ENCODE peak calls at places on chromosome 3, in four cellular contexts. R is GM23248, X is ovary, S is heart right ventricle. G is an unnamed sample.

GRCh38 chr3:100737334-100737733 is 28.0 kb downstream of the TFG start:
- DNase-seq in X (no peak), R (peak), S (no peak), G (peak)

GRCh38 chr3:55664387-55664786 is 177.3 kb upstream of the WNT5A start:
- DNase-seq in R (no peak), X (no peak), S (no peak), G (no peak)

GRCh38 chr3:158532099-158532734 is 38.8 kb upstream of the MLF1 start:
- DNase-seq in X (no peak), R (peak), S (no peak), G (peak)

GRCh38 chr3:17009831-17010230 is 125.1 kb downstream of the PLCL2 start:
- DNase-seq in S (no peak), R (no peak), X (no peak), G (no peak)

GRCh38 chr3:197083486-197083885 is 53.9 kb upstream of the MELTF start:
- DNase-seq in S (no peak), X (no peak), R (peak), G (no peak)

GRCh38 chr3:63912768-63913588 is 795 bp upstream of the SCAANT1 start:
- DNase-seq in S (peak), R (peak), X (peak), G (peak)

GRCh38 chr3:120853416-120853815 is 54.6 kb upstream of the STXBP5L start:
- DNase-seq in X (no peak), S (no peak), R (no peak), G (no peak)

GRCh38 chr3:42157915-42158538 is 66.9 kb downstream of the TRAK1 start:
- DNase-seq in X (no peak), R (no peak), S (no peak), G (no peak)

GRCh38 chr3:131386429-131386926 is 4.9 kb downstream of the NUDT16 start:
- DNase-seq in R (no peak), S (peak), X (peak), G (peak)

GRCh38 chr3:150727653-150728502 is 24.2 kb upstream of the ERICH6 start:
- DNase-seq in X (no peak), R (no peak), S (no peak), G (no peak)

GRCh38 chr3:150725548-150725947 is 21.8 kb upstream of the ERICH6 start:
- DNase-seq in X (no peak), R (no peak), S (no peak), G (no peak)

GRCh38 chr3:150733936-150734794 is 28.8 kb downstream of the SIAH2 start:
- DNase-seq in S (no peak), R (no peak), X (no peak), G (no peak)

GRCh38 chr3:150733373-150733935 is 29.5 kb downstream of the SIAH2 start:
- DNase-seq in R (no peak), S (no peak), X (no peak), G (no peak)

DNA sequence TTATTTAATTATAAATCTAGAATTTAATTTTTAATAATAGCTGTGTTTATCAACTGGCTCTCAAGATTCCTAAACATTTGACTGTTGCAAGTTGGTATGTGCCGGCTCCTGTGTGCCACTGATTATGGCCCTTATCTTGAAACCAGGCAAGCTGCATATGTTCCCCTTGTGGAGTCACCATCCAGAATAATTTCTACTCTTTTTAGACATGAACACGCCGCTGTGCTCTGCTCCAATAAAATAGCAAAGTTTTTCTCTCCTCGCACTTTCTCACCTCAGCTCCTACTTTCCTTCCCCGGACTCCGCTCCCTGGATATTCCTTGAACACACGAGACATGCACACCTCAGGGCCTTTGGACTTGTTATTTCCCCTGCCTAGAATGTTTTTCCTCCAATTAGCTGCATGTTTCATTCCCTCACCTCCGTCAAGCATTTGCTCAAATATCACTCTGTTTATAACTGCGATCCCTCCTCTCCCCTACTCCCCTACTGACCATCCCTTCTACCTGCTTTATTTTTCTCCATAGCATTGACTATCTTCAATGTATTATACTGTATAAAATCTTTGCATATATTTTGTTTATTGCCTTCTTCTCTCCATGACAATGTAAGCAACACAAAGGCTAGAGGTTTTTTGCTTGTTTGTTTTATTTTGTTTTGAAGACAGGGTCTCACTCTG is 26.1 kb upstream of the ERICH6 start:
- DNase-seq in X (no peak), R (no peak), S (no peak), G (no peak)
- H3K27ac ChIP-seq in X (no peak), R (no peak), S (no peak), G (no peak)

DNA sequence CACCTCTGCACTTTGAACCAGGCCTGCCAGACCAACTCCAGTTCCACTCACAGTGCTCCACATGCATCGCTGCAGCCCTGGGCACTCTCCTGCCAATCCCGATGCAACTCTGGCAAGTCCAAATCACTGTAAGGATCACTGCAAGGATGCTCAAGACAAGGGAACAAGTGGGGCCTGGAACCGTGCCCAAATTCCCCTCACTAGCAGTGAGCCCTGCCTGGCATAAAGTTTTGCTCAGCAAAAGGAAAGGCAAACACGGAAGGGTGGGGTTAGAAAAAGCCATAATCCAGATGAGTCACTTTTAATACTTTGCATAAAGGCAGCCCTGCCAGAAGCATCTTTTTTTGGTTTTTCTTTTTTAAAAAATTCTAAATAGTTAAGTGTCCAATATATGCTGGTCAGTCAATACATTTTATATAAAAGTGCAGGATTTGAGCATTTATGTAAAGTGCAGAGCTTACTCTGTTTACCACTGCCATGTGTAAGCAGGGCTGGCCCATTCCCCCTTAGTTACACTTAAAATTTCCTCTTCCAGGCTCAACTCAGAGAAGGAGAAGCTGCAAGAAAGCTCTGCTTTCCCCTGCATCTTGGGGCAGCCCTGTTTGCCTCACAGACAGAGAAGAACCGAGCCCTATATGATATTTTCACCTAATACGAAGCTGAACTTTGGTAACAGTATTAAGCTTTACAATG is 102.2 kb downstream of the CD47 start:
- DNase-seq in X (no peak), R (peak), S (peak), G (peak)
- H3K27ac ChIP-seq in X (no peak), R (peak), S (no peak), G (no peak)

GRCh38 chr3:113663324-113663750 is 33.1 kb downstream of the USF3 start:
- DNase-seq in X (no peak), S (no peak), R (no peak), G (no peak)
- H3K27ac ChIP-seq in X (no peak), S (no peak), R (no peak), G (no peak)

GRCh38 chr3:122443090-122443489 is 27.2 kb upstream of the WDR5B start:
- DNase-seq in S (no peak), R (no peak), X (no peak), G (no peak)
- H3K27ac ChIP-seq in S (no peak), R (no peak), X (no peak), G (no peak)

GRCh38 chr3:45012577-45012976 is 13.5 kb upstream of the CLEC3B start:
- DNase-seq in S (no peak), X (no peak), R (no peak), G (no peak)
- H3K27ac ChIP-seq in S (peak), X (peak), R (peak), G (peak)

DNA sequence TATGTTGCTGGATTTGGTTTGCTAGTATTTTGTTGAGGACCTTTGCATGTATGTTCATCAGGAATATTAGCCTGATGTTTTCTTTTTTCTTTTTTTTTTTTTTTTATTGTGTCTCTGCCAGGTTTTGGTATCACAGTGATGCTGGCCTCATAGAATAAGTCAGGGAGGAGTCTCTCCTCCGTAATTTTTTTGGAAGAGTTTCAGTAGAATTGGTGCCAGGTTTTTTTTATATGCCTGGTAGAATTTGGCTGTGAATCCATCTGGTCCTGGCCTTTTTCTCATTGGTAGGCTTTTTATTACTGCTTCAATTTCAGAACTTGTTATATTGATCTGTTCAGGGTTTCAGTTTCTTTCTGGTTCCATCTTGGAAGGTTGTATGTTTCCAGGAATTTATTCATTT is 165.8 kb downstream of the VPS8 start:
- DNase-seq in R (no peak), X (no peak), S (no peak), G (no peak)
- H3K27ac ChIP-seq in R (no peak), X (no peak), S (no peak), G (no peak)

DNA sequence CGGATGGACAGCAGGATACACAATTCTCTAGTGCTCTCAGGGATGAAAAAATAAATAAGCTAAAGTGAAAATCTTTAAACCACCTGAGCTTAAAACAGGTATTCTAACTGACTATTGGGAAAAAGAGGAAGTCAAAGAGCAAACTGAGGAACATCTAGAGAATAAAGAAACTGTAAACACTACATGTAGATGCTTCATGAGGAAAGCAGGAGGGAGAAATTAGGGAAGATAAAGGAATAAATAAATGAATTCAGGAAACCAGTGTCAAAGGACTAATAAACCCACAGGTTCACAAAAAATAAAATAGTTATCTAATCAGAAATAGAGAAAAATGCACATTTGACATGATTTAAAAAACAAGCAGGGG is 525 bp upstream of the MCCC1 start:
- DNase-seq in R (no peak), X (no peak), S (no peak), G (no peak)
- H3K27ac ChIP-seq in R (peak), X (peak), S (peak), G (peak)

GRCh38 chr3:123414958-123415792 is 33.7 kb downstream of the ADCY5 start:
- DNase-seq in S (peak), R (no peak), X (peak), G (no peak)

GRCh38 chr3:123412811-123413588 is 35.9 kb downstream of the ADCY5 start:
- DNase-seq in R (peak), X (peak), S (peak), G (no peak)

GRCh38 chr3:123416647-123417046 is 32.2 kb downstream of the ADCY5 start:
- DNase-seq in S (no peak), R (no peak), X (no peak), G (no peak)

GRCh38 chr3:123419156-123419849 is 29.6 kb downstream of the ADCY5 start:
- DNase-seq in R (no peak), S (no peak), X (no peak), G (no peak)

GRCh38 chr3:123416173-123416572 is 32.7 kb downstream of the ADCY5 start:
- DNase-seq in S (no peak), R (no peak), X (no peak), G (no peak)
- H3K27ac ChIP-seq in S (peak), R (no peak), X (peak), G (no peak)

GRCh38 chr3:152287898-152288576 is 19.3 kb downstream of the MBNL1 start:
- DNase-seq in R (peak), S (no peak), X (no peak), G (no peak)
- H3K27ac ChIP-seq in R (peak), S (peak), X (no peak), G (peak)

GRCh38 chr3:134065836-134066538 is 36.3 kb upstream of the SLCO2A1 start:
- DNase-seq in S (no peak), R (peak), X (no peak), G (peak)
- H3K27ac ChIP-seq in S (peak), R (no peak), X (no peak), G (no peak)